ENCODE peak calls at places on chromosomes 16 and 17, in seven cellular contexts. O is heart right ventricle, A is Peyer's patch, M is Ammon's horn, I is RWPE1, H is NCI-H510A treated with DMSO at 0.1 percent for 48 hours, U is fibroblast of the aortic adventitia. R is an unnamed sample.

GRCh38 chr17:44105483-44105882 is 18.0 kb downstream of the HDAC5 start:
- DNase-seq in O (no peak), A (no peak), M (no peak), I (no peak), H (no peak), U (no peak), R (no peak)

GRCh38 chr16:27463741-27464662 is 62.0 kb downstream of the IL21R start:
- DNase-seq in O (no peak), A (no peak), M (no peak), I (no peak), H (no peak), U (no peak), R (no peak)

GRCh38 chr16:1941162-1941923 is 1.7 kb downstream of the MSRB1 start:
- DNase-seq in O (no peak), A (no peak), M (no peak), I (no peak), H (peak; percentile 24), U (no peak), R (peak; percentile 87)

GRCh38 chr16:11716330-11716729 is 26.3 kb downstream of the TXNDC11 start:
- DNase-seq in O (no peak), A (no peak), M (no peak), I (no peak), H (no peak), U (no peak), R (no peak)

GRCh38 chr16:26963109-26963508 is 103.6 kb upstream of the C16orf82 start:
- DNase-seq in O (no peak), A (no peak), M (no peak), I (no peak), H (no peak), U (peak; percentile 26), R (no peak)

GRCh38 chr17:259341-259976 is 78.0 kb upstream of the DOC2B start:
- DNase-seq in O (no peak), A (no peak), M (peak; percentile 18), I (no peak), H (no peak), U (no peak), R (peak; percentile 31)

GRCh38 chr17:81465912-81466311 is 46.7 kb downstream of the ACTG1 start:
- DNase-seq in O (no peak), A (no peak), M (no peak), I (no peak), H (no peak), U (no peak), R (no peak)

GRCh38 chr17:10059684-10060211 is 138.7 kb downstream of the GAS7 start:
- DNase-seq in O (peak; percentile 60), A (peak; percentile 64), M (no peak), I (no peak), H (no peak), U (peak; percentile 53), R (peak; percentile 19)

GRCh38 chr16:28292731-28293588 is 635 bp downstream of the SBK1 start:
- DNase-seq in O (no peak), A (no peak), M (no peak), I (no peak), H (peak; percentile 87), U (no peak), R (peak; percentile 36)

GRCh38 chr16:65884018-65884417 is 482.5 kb upstream of the CDH5 start:
- DNase-seq in O (no peak), A (no peak), M (no peak), I (peak; percentile 80), H (no peak), U (no peak), R (peak; percentile 6)

GRCh38 chr17:80943346-80944145 is 48.1 kb upstream of the CHMP6 start:
- DNase-seq in O (no peak), A (no peak), M (no peak), I (no peak), H (no peak), U (no peak), R (no peak)

GRCh38 chr17:45841883-45842525 is 2.7 kb upstream of the SPPL2C start:
- DNase-seq in O (no peak), A (no peak), M (no peak), I (peak; percentile 41), H (peak; percentile 87), U (no peak), R (peak; percentile 17)

GRCh38 chr16:9695152-9695551 is 487.1 kb downstream of the GRIN2A start:
- DNase-seq in O (no peak), A (no peak), M (no peak), I (no peak), H (no peak), U (no peak), R (no peak)

GRCh38 chr17:1000597-1001490 is 3.9 kb downstream of the TIMM22 start:
- DNase-seq in O (no peak), A (no peak), M (no peak), I (no peak), H (no peak), U (peak; percentile 44), R (peak; percentile 75)